ENCODE peak calls at places on chromosome 9, in four cellular contexts. S, O, L and Q are unnamed samples.

GRCh38 chr9:77809552-77809951 is 161.4 kb upstream of the GNA14 start:
- DNase-seq in S (no peak), O (no peak), L (no peak), Q (no peak)

GRCh38 chr9:23702311-23702922 is 123.6 kb downstream of the ELAVL2 start:
- DNase-seq in S (no peak), O (no peak), L (no peak), Q (no peak)

GRCh38 chr9:126980231-126980630 is 65.6 kb downstream of the RALGPS1 start:
- DNase-seq in S (no peak), O (no peak), L (no peak), Q (no peak)

GRCh38 chr9:116061546-116062205 is 91.9 kb upstream of the PAPPA start:
- DNase-seq in S (no peak), O (no peak), L (no peak), Q (no peak)

GRCh38 chr9:1386420-1386819 is 336.3 kb downstream of the DMRT2 start:
- DNase-seq in S (no peak), O (no peak), L (no peak), Q (no peak)

GRCh38 chr9:99172129-99173091 is 49.3 kb downstream of the ALG2 start:
- DNase-seq in S (no peak), O (no peak), L (no peak), Q (no peak)

GRCh38 chr9:36136277-36136893 is at the start of gene GLIPR2:
- DNase-seq in S (peak; percentile 73), O (peak; percentile 75), L (peak; percentile 58), Q (peak; percentile 59)

GRCh38 chr9:69867081-69867814 is 46.6 kb downstream of the CFAP95 start:
- DNase-seq in S (no peak), O (no peak), L (no peak), Q (no peak)

GRCh38 chr9:12790883-12791282 is 16.1 kb downstream of the LURAP1L start:
- DNase-seq in S (no peak), O (no peak), L (no peak), Q (no peak)

GRCh38 chr9:72816666-72817065 is 136.2 kb downstream of the ALDH1A1 start:
- DNase-seq in S (no peak), O (no peak), L (no peak), Q (no peak)

GRCh38 chr9:129840024-129840423 is 4.8 kb downstream of the USP20 start:
- DNase-seq in S (no peak), O (no peak), L (no peak), Q (no peak)

GRCh38 chr9:128383791-128384190 is 12.6 kb downstream of the URM1 start:
- DNase-seq in S (no peak), O (no peak), L (no peak), Q (no peak)

GRCh38 chr9:5652810-5653209 is 23.9 kb downstream of the RIC1 start:
- DNase-seq in S (no peak), O (no peak), L (no peak), Q (no peak)

GRCh38 chr9:136546697-136547481 is 1.0 kb upstream of the NOTCH1 start:
- DNase-seq in S (peak; percentile 34), O (peak; percentile 40), L (peak; percentile 19), Q (no peak)

GRCh38 chr9:16484744-16485143 is 385.7 kb downstream of the BNC2 start:
- DNase-seq in S (no peak), O (no peak), L (no peak), Q (no peak)

GRCh38 chr9:107462691-107463090 is 26.9 kb downstream of the KLF4 start:
- DNase-seq in S (no peak), O (no peak), L (no peak), Q (no peak)

GRCh38 chr9:95116002-95116819 is 201.3 kb downstream of the FANCC start:
- DNase-seq in S (no peak), O (no peak), L (no peak), Q (no peak)

GRCh38 chr9:126327016-126327749 is 554 bp downstream of the MVB12B start:
- DNase-seq in S (no peak), O (peak; percentile 27), L (no peak), Q (no peak)

GRCh38 chr9:79694208-79694607 is 122.4 kb downstream of the TLE4 start:
- DNase-seq in S (no peak), O (no peak), L (no peak), Q (no peak)

GRCh38 chr9:136533775-136534157 is 12.1 kb downstream of the NOTCH1 start:
- DNase-seq in S (peak; percentile 52), O (peak; percentile 33), L (peak; percentile 55), Q (no peak)

GRCh38 chr9:138008081-138008841 is 130.7 kb downstream of the CACNA1B start:
- DNase-seq in S (no peak), O (no peak), L (no peak), Q (no peak)

GRCh38 chr9:21357479-21358290 is 7.0 kb upstream of the IFNA6 start:
- DNase-seq in S (no peak), O (peak; percentile 15), L (no peak), Q (peak; percentile 5)

GRCh38 chr9:69526699-69527098 is 145.5 kb downstream of the APBA1 start:
- DNase-seq in S (no peak), O (no peak), L (no peak), Q (no peak)

GRCh38 chr9:2854617-2855016 is 10.7 kb upstream of the PUM3 start:
- DNase-seq in S (no peak), O (no peak), L (no peak), Q (no peak)

GRCh38 chr9:98172604-98173003 is 19.8 kb downstream of the CORO2A start:
- DNase-seq in S (no peak), O (no peak), L (no peak), Q (no peak)

GRCh38 chr9:110810251-110810976 is 141.8 kb downstream of the MUSK start:
- DNase-seq in S (no peak), O (no peak), L (no peak), Q (no peak)

GRCh38 chr9:16532681-16533450 is 337.6 kb downstream of the BNC2 start:
- DNase-seq in S (no peak), O (no peak), L (no peak), Q (no peak)

GRCh38 chr9:127724012-127724411 is 8.1 kb downstream of the TTC16 start:
- DNase-seq in S (no peak), O (no peak), L (no peak), Q (no peak)

GRCh38 chr9:693460-694390 is 147.8 kb upstream of the DMRT1 start:
- DNase-seq in S (no peak), O (no peak), L (no peak), Q (no peak)

GRCh38 chr9:135145312-135145711 is 57.8 kb downstream of the OLFM1 start:
- DNase-seq in S (no peak), O (no peak), L (no peak), Q (no peak)

GRCh38 chr9:133166392-133166791 is 2.7 kb upstream of the GBGT1 start:
- DNase-seq in S (no peak), O (no peak), L (no peak), Q (no peak)

GRCh38 chr9:133889498-133890301 is 102.4 kb downstream of the VAV2 start:
- DNase-seq in S (no peak), O (no peak), L (no peak), Q (no peak)

GRCh38 chr9:110208031-110208430 is at the start of gene C9orf152:
- DNase-seq in S (no peak), O (no peak), L (no peak), Q (no peak)